ENCODE peak calls at places on chromosomes 16 and 17, in five cellular contexts. M, Q, F, N and I are unnamed samples.

GRCh38 chr17:11582217-11582616 is 16.1 kb upstream of the DNAH9 start:
- DNase-seq in F (no peak), Q (no peak), N (no peak), M (no peak), I (no peak)

GRCh38 chr17:63932008-63932561 is at the start of gene CD79B:
- DNase-seq in F (no peak), M (no peak), Q (no peak), N (no peak), I (no peak)

GRCh38 chr17:31696184-31696602 is 162.9 kb downstream of the COPRS start:
- DNase-seq in M (no peak), F (peak), N (no peak), Q (no peak), I (peak)

GRCh38 chr17:76732734-76733617 is 4.2 kb downstream of the SRSF2 start:
- DNase-seq in Q (no peak), F (no peak), N (no peak), M (no peak), I (peak)

GRCh38 chr16:7333326-7333725 is 681 bp downstream of the RBFOX1 start:
- DNase-seq in F (no peak), M (no peak), Q (no peak), N (no peak), I (no peak)

GRCh38 chr17:68613739-68614298 is 12.7 kb upstream of the FAM20A start:
- DNase-seq in M (peak), N (no peak), F (no peak), Q (peak), I (peak)

GRCh38 chr17:8665681-8666080 is 35.2 kb upstream of the MYH10 start:
- DNase-seq in M (no peak), Q (no peak), F (no peak), N (no peak), I (no peak)

GRCh38 chr17:74595037-74595436 is 3.0 kb upstream of the CD300LD start:
- DNase-seq in M (no peak), Q (no peak), F (no peak), N (no peak), I (no peak)

GRCh38 chr17:4739122-4740024 is at the start of the genes CXCL16 and ZMYND15:
- DNase-seq in Q (peak), M (peak), N (peak), F (peak), I (peak)

GRCh38 chr16:16083421-16084156 is 134.2 kb downstream of the ABCC1 start:
- DNase-seq in N (no peak), Q (no peak), M (no peak), F (no peak), I (no peak)

GRCh38 chr17:16428098-16428882 is 12.9 kb downstream of the TRPV2 start:
- DNase-seq in F (peak), Q (peak), N (no peak), M (no peak), I (peak)

GRCh38 chr17:73711184-73711583 is 66.9 kb upstream of the SDK2 start:
- DNase-seq in M (no peak), N (no peak), F (no peak), Q (no peak), I (no peak)

GRCh38 chr17:33811006-33811760 is 443.9 kb upstream of the CCL2 start:
- DNase-seq in N (no peak), M (no peak), F (no peak), Q (no peak), I (no peak)

GRCh38 chr16:50741225-50741807 is 570 bp upstream of the CYLD start:
- DNase-seq in N (no peak), F (peak), Q (no peak), M (no peak), I (peak)

GRCh38 chr16:4517812-4518211 is 20.8 kb downstream of the CDIP1 start:
- DNase-seq in M (peak), Q (no peak), N (no peak), F (no peak), I (no peak)

GRCh38 chr17:32269377-32269776 is 3.7 kb downstream of the RHBDL3 start:
- DNase-seq in M (no peak), Q (no peak), N (no peak), F (peak), I (no peak)

GRCh38 chr16:55272787-55273186 is 51.2 kb upstream of the IRX6 start:
- DNase-seq in N (no peak), F (no peak), Q (no peak), M (no peak), I (no peak)

GRCh38 chr16:28212532-28212873 is 738 bp upstream of the XPO6 start:
- DNase-seq in Q (no peak), M (no peak), N (no peak), F (no peak), I (no peak)

GRCh38 chr17:66542183-66542966 is 240.0 kb downstream of the PRKCA start:
- DNase-seq in N (no peak), F (no peak), Q (no peak), M (no peak), I (no peak)

GRCh38 chr17:75588546-75589016 is 981 bp downstream of the MYO15B start:
- DNase-seq in M (peak), F (peak), Q (no peak), N (no peak), I (no peak)

GRCh38 chr17:10337976-10338375 is 34.8 kb downstream of the MYH13 start:
- DNase-seq in F (no peak), N (no peak), M (no peak), Q (no peak), I (no peak)

GRCh38 chr16:85327731-85328664 is 215.7 kb upstream of the CIBAR2 start:
- DNase-seq in F (peak), M (peak), Q (peak), N (no peak), I (no peak)

GRCh38 chr17:75271233-75271954 is 363 bp upstream of the MIF4GD start:
- DNase-seq in F (peak), M (peak), Q (peak), N (peak), I (no peak)

GRCh38 chr16:70572926-70573270 is 49.3 kb downstream of the SF3B3 start:
- DNase-seq in N (no peak), M (no peak), F (no peak), Q (no peak), I (no peak)